ENCODE peak calls at places on chromosome 9, in four cellular contexts. W, D, I and X are unnamed samples.

GRCh38 chr9:126375386-126375785 is 48.8 kb downstream of the MVB12B start:
- DNase-seq in W (no peak), D (no peak), I (peak; percentile 73), X (no peak)

GRCh38 chr9:101571114-101571513 is 23.7 kb downstream of the PPP3R2 start:
- DNase-seq in W (no peak), D (no peak), I (no peak), X (no peak)

GRCh38 chr9:98450486-98450885 is 195.0 kb upstream of the TBC1D2 start:
- DNase-seq in W (no peak), D (no peak), I (no peak), X (no peak)

GRCh38 chr9:115084709-115085108 is 33.2 kb downstream of the TNC start:
- DNase-seq in W (no peak), D (no peak), I (no peak), X (no peak)

GRCh38 chr9:128733256-128733655 is 9.3 kb upstream of the ZDHHC12 start:
- DNase-seq in W (peak; percentile 75), D (peak; percentile 98), I (peak; percentile 70), X (peak; percentile 65)

GRCh38 chr9:36825179-36825578 is 208.9 kb downstream of the PAX5 start:
- DNase-seq in W (no peak), D (no peak), I (no peak), X (no peak)

GRCh38 chr9:134434896-134435506 is 108.7 kb downstream of the RXRA start:
- DNase-seq in W (peak; percentile 95), D (no peak), I (peak; percentile 98), X (peak; percentile 92)

GRCh38 chr9:132059351-132059750 is 20.3 kb downstream of the MED27 start:
- DNase-seq in W (no peak), D (peak; percentile 89), I (no peak), X (no peak)

GRCh38 chr9:72897069-72897649 is 55.7 kb downstream of the ALDH1A1 start:
- DNase-seq in W (no peak), D (no peak), I (no peak), X (no peak)

GRCh38 chr9:138049085-138049778 is 171.7 kb downstream of the CACNA1B start:
- DNase-seq in W (peak; percentile 5), D (no peak), I (no peak), X (no peak)

GRCh38 chr9:138045541-138046490 is 168.2 kb downstream of the CACNA1B start:
- DNase-seq in W (peak; percentile 10), D (no peak), I (no peak), X (no peak)

GRCh38 chr9:103397868-103398600 is 402.9 kb downstream of the CYLC2 start:
- DNase-seq in W (peak; percentile 37), D (peak; percentile 74), I (no peak), X (peak; percentile 33)

GRCh38 chr9:101026824-101027223 is 1.7 kb upstream of the PLPPR1 start:
- DNase-seq in W (no peak), D (no peak), I (no peak), X (no peak)

GRCh38 chr9:127020526-127021078 is 101.8 kb downstream of the ANGPTL2 start:
- DNase-seq in W (no peak), D (no peak), I (no peak), X (no peak)

GRCh38 chr9:36537861-36538260 is 34.8 kb upstream of the MELK start:
- DNase-seq in W (no peak), D (no peak), I (no peak), X (no peak)

GRCh38 chr9:120927125-120928014 is 774 bp upstream of the TRAF1 start:
- DNase-seq in W (no peak), D (no peak), I (no peak), X (no peak)
- H3K4me3 ChIP-seq in W (no peak overlapping the region), D (no peak overlapping the region), I (no peak overlapping the region), X (no peak overlapping the region)

DNA sequence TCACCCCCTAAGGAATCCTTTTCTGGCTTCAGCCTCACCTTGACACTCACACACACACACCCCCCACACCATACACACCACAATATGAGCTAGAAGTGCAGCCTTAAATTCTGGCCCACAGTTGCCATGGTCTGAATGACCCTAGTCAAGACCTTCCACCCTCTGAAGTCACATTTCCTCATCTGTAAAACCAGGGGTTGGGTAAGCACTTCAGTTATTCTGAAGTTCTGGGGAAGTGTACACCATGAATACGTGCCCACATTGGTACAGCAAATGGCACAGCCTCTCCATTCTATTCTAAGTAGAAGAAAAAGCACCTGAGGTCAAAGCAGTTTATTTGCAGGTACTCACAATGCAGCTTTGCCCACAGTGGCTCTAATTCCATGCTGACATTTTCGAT is 372.8 kb upstream of the KLF4 start:
- DNase-seq in W (no peak), D (no peak), I (no peak), X (no peak)
- H3K27me3 ChIP-seq in W (no peaks in the 10 kb centered on the region), D (peaks cover 61% of the 10 kb centered on the region), I (no peaks in the 10 kb centered on the region), X (no peaks in the 10 kb centered on the region)

DNA sequence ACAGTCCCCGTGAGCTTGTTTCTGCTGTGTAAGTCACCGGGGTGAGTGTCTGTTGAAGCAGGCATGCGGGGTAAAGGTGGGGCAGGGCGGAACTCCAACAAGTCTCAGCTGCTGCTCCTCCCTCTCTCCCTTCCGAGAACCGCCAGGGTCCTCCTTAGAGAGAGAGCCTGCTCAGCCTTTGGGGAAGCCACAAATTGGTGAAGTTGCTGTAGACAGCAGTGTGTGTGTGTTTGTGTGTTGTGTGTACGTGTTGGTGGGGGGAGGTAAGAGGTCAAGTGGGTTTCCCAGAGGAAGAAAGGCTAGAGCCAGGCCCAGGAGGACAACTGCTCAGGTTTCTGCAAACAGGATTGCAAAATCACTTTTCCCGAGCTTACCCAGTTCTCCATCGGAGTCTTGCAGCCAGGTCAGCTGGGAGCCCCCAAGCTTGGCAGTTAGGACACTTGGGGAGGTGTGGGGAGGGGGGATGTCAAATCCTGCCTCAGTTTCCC is 38.9 kb upstream of the DAB2IP start:
- DNase-seq in W (no peak), D (no peak), I (no peak), X (no peak)
- H3K4me3 ChIP-seq in W (no peak overlapping the region), D (no peak overlapping the region), I (no peak overlapping the region), X (no peak overlapping the region)

GRCh38 chr9:124439086-124439485 is 11.2 kb upstream of the ADGRD2 start:
- DNase-seq in W (no peak), D (no peak), I (no peak), X (no peak)

GRCh38 chr9:124437086-124437485 is 13.2 kb upstream of the ADGRD2 start:
- DNase-seq in W (no peak), D (no peak), I (no peak), X (no peak)

GRCh38 chr9:124436320-124436719 is 13.9 kb upstream of the ADGRD2 start:
- DNase-seq in W (no peak), D (no peak), I (no peak), X (no peak)

GRCh38 chr9:124439661-124440243 is 10.5 kb upstream of the ADGRD2 start:
- DNase-seq in W (no peak), D (no peak), I (peak; percentile 6), X (no peak)

DNA sequence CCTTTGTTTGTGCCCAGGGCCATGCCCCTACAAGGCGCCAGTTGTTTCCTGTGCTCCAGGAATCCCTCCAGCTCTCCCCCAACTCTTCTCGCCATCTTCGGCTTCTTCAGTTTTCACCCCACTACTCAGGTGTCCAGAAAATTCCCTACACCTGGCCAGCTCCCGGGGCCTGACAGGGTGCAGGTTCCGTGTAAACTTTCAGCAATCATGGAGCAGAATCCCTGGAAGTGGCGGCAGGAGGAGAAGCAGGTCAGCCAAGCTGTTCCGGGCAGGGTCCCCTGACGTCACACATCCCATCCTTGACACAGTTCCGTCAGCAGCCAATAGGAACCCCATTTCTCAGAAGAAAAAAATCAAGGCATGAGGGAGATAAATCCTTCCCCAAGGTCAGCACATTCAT is 12.2 kb upstream of the ADGRD2 start:
- DNase-seq in W (no peak), D (no peak), I (no peak), X (no peak)
- H3K27me3 ChIP-seq in W (no peaks in the 10 kb centered on the region), D (no peaks in the 10 kb centered on the region), I (no peaks in the 10 kb centered on the region), X (no peaks in the 10 kb centered on the region)

GRCh38 chr9:90727498-90727897 is 74.1 kb upstream of the SYK start:
- DNase-seq in W (no peak), D (no peak), I (no peak), X (no peak)

GRCh38 chr9:90722116-90722515 is 79.5 kb upstream of the DIRAS2 start:
- DNase-seq in W (no peak), D (no peak), I (no peak), X (no peak)

GRCh38 chr9:90726215-90726614 is 75.4 kb upstream of the SYK start:
- DNase-seq in W (no peak), D (peak; percentile 82), I (no peak), X (no peak)

GRCh38 chr9:90724880-90725279 is 76.7 kb upstream of the SYK start:
- DNase-seq in W (no peak), D (no peak), I (no peak), X (no peak)

GRCh38 chr9:90724112-90724511 is 77.5 kb upstream of the SYK start:
- DNase-seq in W (no peak), D (no peak), I (no peak), X (no peak)
- H3K4me3 ChIP-seq in W (no peak overlapping the region), D (no peak overlapping the region), I (no peak overlapping the region), X (no peak overlapping the region)

GRCh38 chr9:89742660-89743059 is 137.8 kb downstream of the GADD45G start:
- DNase-seq in W (no peak), D (no peak), I (no peak), X (no peak)
- H3K27me3 ChIP-seq in W (no peaks in the 10 kb centered on the region), D (no peaks in the 10 kb centered on the region), I (no peaks in the 10 kb centered on the region), X (no peaks in the 10 kb centered on the region)

GRCh38 chr9:88536951-88537742 is 2.2 kb downstream of the NXNL2 start:
- DNase-seq in W (no peak), D (no peak), I (no peak), X (no peak)

GRCh38 chr9:88533951-88534455 is 975 bp upstream of the NXNL2 start:
- DNase-seq in W (peak; percentile 26), D (no peak), I (no peak), X (peak; percentile 89)

GRCh38 chr9:88535932-88536324 is 950 bp downstream of the NXNL2 start:
- DNase-seq in W (peak; percentile 20), D (no peak), I (peak; percentile 58), X (no peak)

GRCh38 chr9:88534456-88535225 is at the start of gene NXNL2:
- DNase-seq in W (peak; percentile 75), D (peak; percentile 40), I (peak; percentile 89), X (peak; percentile 90)

GRCh38 chr9:88535226-88535931 is 401 bp downstream of the NXNL2 start:
- DNase-seq in W (no peak), D (no peak), I (no peak), X (no peak)
- H3K4me3 ChIP-seq in W (peak overlapping the region; percentile 43), D (peak overlapping the region; percentile 37), I (peak overlapping the region; percentile 25), X (peak overlapping the region; percentile 50)